ENCODE peak calls at places on chromosomes 2 and 18, in seven cellular contexts. X is transverse colon; F is bronchial epithelial cell; J is GM06990; Z is CD8-positive, alpha-beta T cell; O is heart right ventricle; H is brain microvascular endothelial cell. V is an unnamed sample. For H3K27me3, the result is how much of the 10 kb centered on the place peaks cover.

GRCh38 chr2:23386422-23387220 is 1.6 kb downstream of the KLHL29 start:
- DNase-seq in J (peak), F (no peak), O (no peak), H (no peak), X (peak), Z (no peak), V (no peak)

GRCh38 chr2:63819256-63819655 is 22.4 kb upstream of the UGP2 start:
- DNase-seq in Z (no peak), O (no peak), X (no peak), H (no peak), F (no peak), J (no peak), V (no peak)

GRCh38 chr2:9069496-9069991 is 66.1 kb upstream of the MBOAT2 start:
- DNase-seq in J (no peak), F (no peak), O (no peak), X (no peak), H (no peak), Z (no peak), V (no peak)

GRCh38 chr18:44520981-44521672 is 159.6 kb upstream of the SETBP1 start:
- DNase-seq in F (peak), O (no peak), J (no peak), X (no peak), H (no peak), Z (no peak), V (no peak)

GRCh38 chr2:66702251-66702745 is 267.4 kb downstream of the MEIS1 start:
- DNase-seq in J (no peak), F (no peak), H (no peak), X (no peak), O (no peak), Z (no peak), V (no peak)

GRCh38 chr18:8139127-8139591 is 470.1 kb upstream of the RAB12 start:
- DNase-seq in H (no peak), O (peak), J (no peak), Z (no peak), F (no peak), X (no peak), V (no peak)

GRCh38 chr2:64141711-64142405 is 2.4 kb downstream of the PELI1 start:
- DNase-seq in F (no peak), H (peak), X (no peak), J (no peak), Z (no peak), O (no peak), V (no peak)

GRCh38 chr18:26008096-26008495 is 82.3 kb downstream of the SS18 start:
- DNase-seq in Z (no peak), O (no peak), J (no peak), F (peak), H (no peak), X (no peak), V (no peak)

GRCh38 chr2:48454504-48454903 is 75.5 kb upstream of the STON1 start:
- DNase-seq in F (no peak), Z (no peak), O (no peak), H (no peak), X (no peak), J (no peak), V (no peak)
- TF ChIP-seq CTCF in F (no peak), Z (no peak), O (no peak), H (no peak), X (no peak), J (no peak), V (no peak)

GRCh38 chr2:199197448-199197847 is 260.3 kb downstream of the SATB2 start:
- DNase-seq in J (no peak), Z (no peak), F (no peak), H (no peak), O (no peak), X (no peak), V (no peak)
- H3K4me3 ChIP-seq in J (no peak), Z (no peak), F (no peak), H (no peak), O (no peak), X (no peak), V (no peak)

DNA sequence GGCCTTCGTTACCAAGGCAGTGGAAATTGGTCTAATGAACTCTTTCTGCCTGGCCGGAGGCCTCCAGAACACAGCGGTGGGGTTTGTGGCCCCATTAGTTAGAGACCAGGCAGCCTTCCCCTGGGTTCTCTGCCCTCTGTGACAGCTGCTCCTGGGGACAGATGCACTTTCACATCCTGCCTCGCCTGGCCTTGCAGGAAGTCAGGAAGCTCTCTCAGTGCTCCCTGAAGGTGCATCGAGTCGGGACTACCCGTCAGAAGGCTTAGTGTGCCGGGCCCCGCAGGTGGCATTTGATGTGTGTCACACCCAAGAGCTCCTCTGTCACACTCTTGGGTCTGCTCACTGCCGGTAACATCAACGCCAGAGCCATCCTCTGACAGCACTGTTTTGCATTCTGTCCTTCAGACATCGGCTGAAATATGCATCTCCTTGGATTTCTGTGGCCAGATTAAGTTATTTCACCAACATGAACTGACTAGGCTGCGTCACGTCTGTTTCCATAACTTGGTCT is 158.3 kb downstream of the LDLRAD4 start:
- DNase-seq in H (no peak), J (no peak), X (no peak), F (no peak), Z (peak), O (no peak), V (no peak)
- H3K27me3 ChIP-seq in H (under half), J (under half), X (under half), F (under half), Z (under half), O (under half), V (under half)

GRCh38 chr2:144452169-144453038 is 67.5 kb downstream of the ZEB2 start:
- DNase-seq in O (no peak), F (no peak), X (no peak), J (no peak), Z (no peak), H (peak), V (no peak)
- TF ChIP-seq CTCF in O (no peak), F (no peak), X (no peak), J (no peak), Z (no peak), H (peak), V (peak)

GRCh38 chr2:27956895-27957294 is 66.4 kb downstream of the BABAM2 start:
- DNase-seq in X (no peak), F (peak), O (no peak), Z (no peak), H (peak), J (no peak), V (no peak)

GRCh38 chr2:27959496-27959895 is 69.0 kb downstream of the BABAM2 start:
- DNase-seq in O (peak), X (peak), F (peak), J (no peak), Z (no peak), H (peak), V (no peak)

GRCh38 chr2:27955762-27956161 is 65.2 kb downstream of the BABAM2 start:
- DNase-seq in X (no peak), Z (no peak), H (no peak), O (no peak), J (no peak), F (peak), V (no peak)

GRCh38 chr2:27960237-27960912 is 69.8 kb downstream of the BABAM2 start:
- DNase-seq in X (no peak), Z (peak), F (peak), O (no peak), J (no peak), H (peak), V (peak)

DNA sequence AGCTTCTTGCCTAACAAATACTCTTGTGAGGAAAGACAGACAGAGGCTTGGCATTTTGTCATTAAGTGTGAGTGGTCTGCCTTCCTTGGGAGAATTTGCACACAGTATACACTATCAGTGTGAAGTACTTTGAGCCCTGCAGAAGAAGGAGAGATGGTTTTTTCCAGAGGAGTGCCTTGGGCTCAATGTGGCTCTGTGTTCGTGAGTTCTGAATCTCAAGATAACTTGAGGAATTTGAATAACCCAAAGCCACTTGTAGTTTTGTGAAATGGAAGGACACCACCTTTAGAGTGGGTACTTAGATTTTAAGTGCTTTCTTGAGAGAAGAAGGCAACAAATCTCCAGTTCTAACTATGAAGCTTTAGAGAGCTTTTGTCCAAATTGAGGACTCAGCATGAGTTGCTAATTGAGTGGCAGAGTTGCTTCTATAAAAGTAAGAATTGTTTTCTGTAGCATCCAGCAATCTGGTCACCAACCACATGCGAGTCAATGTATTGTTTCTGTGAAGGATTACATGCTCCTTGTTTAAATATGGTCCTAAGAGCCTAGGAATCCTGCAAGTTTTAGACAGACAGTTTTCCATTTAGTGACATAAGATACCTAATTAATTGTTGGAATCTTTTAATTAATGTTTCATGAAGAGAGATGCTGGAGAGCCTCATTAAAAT is 68.3 kb downstream of the BABAM2 start:
- DNase-seq in X (no peak), O (no peak), F (no peak), Z (no peak), H (no peak), J (no peak), V (no peak)
- H3K4me3 ChIP-seq in X (no peak), O (no peak), F (no peak), Z (no peak), H (no peak), J (no peak), V (no peak)

V was measured in kidney epithelial cell.